ENCODE peak calls at places on chromosomes 16 and 17, in ten cellular contexts. A, C, D, Z, U, I, B, R, J and P are unnamed samples.

GRCh38 chr16:22789281-22789945 is 24.5 kb upstream of the HS3ST2 start:
- DNase-seq in A (no peak), C (no peak), D (no peak), Z (no peak), U (no peak), I (no peak), B (no peak), R (no peak), J (no peak), P (no peak)

GRCh38 chr16:66894948-66895696 is 14.8 kb downstream of the PDP2 start:
- DNase-seq in A (peak), C (peak), D (peak), Z (peak), U (peak), I (peak), B (peak), R (peak), J (peak), P (peak)

GRCh38 chr16:49833055-49833454 is 22.9 kb downstream of the ZNF423 start:
- DNase-seq in A (no peak), C (no peak), D (peak), Z (no peak), U (no peak), I (no peak), B (no peak), R (no peak), J (peak), P (no peak)

GRCh38 chr17:38428643-38429371 is 543 bp downstream of the ARHGAP23 start:
- DNase-seq in A (no peak), C (peak), D (peak), Z (peak), U (no peak), I (peak), B (peak), R (peak), J (peak), P (no peak)

GRCh38 chr16:86351041-86351784 is 159.1 kb upstream of the FOXF1 start:
- DNase-seq in A (no peak), C (no peak), D (no peak), Z (no peak), U (no peak), I (no peak), B (no peak), R (no peak), J (no peak), P (no peak)

GRCh38 chr17:31838641-31839225 is 20.3 kb downstream of the COPRS start:
- DNase-seq in A (no peak), C (no peak), D (no peak), Z (no peak), U (no peak), I (no peak), B (no peak), R (peak), J (no peak), P (no peak)

GRCh38 chr16:57797216-57797525 is 5.1 kb downstream of the KIFC3 start:
- DNase-seq in A (no peak), C (no peak), D (no peak), Z (no peak), U (no peak), I (no peak), B (no peak), R (no peak), J (no peak), P (no peak)

GRCh38 chr17:81500026-81500425 is 12.6 kb downstream of the ACTG1 start:
- DNase-seq in A (no peak), C (no peak), D (no peak), Z (no peak), U (no peak), I (no peak), B (no peak), R (no peak), J (no peak), P (no peak)

GRCh38 chr17:49365667-49366066 is 3.6 kb upstream of the ZNF652 start:
- DNase-seq in A (no peak), C (no peak), D (peak), Z (peak), U (peak), I (no peak), B (peak), R (peak), J (no peak), P (peak)

GRCh38 chr16:3292604-3293003 is 9.3 kb downstream of the ZNF263 start:
- DNase-seq in A (no peak), C (no peak), D (no peak), Z (peak), U (no peak), I (no peak), B (no peak), R (no peak), J (no peak), P (no peak)

GRCh38 chr17:2122641-2123302 is 67.9 kb downstream of the HIC1 start:
- DNase-seq in A (no peak), C (no peak), D (peak), Z (peak), U (no peak), I (no peak), B (peak), R (peak), J (peak), P (no peak)

GRCh38 chr16:54985668-54986067 is 55.0 kb downstream of the IRX5 start:
- DNase-seq in A (no peak), C (no peak), D (no peak), Z (no peak), U (no peak), I (no peak), B (no peak), R (no peak), J (no peak), P (no peak)

GRCh38 chr16:83136419-83136818 is 509.6 kb downstream of the CDH13 start:
- DNase-seq in A (no peak), C (no peak), D (no peak), Z (no peak), U (peak), I (no peak), B (no peak), R (no peak), J (no peak), P (no peak)

GRCh38 chr17:61413654-61414133 is 14.1 kb downstream of the TBX2 start:
- DNase-seq in A (no peak), C (no peak), D (no peak), Z (no peak), U (no peak), I (no peak), B (no peak), R (no peak), J (peak), P (no peak)

GRCh38 chr17:17999364-18000007 is 26.8 kb downstream of the DRC3 start:
- DNase-seq in A (no peak), C (no peak), D (no peak), Z (no peak), U (no peak), I (no peak), B (no peak), R (no peak), J (no peak), P (no peak)

GRCh38 chr16:3712830-3713476 is 4.4 kb downstream of the TRAP1 start:
- DNase-seq in A (no peak), C (no peak), D (no peak), Z (no peak), U (no peak), I (no peak), B (no peak), R (no peak), J (no peak), P (no peak)

GRCh38 chr16:84368327-84368996 is at the start of gene ATP2C2:
- DNase-seq in A (no peak), C (no peak), D (no peak), Z (no peak), U (peak), I (no peak), B (no peak), R (no peak), J (no peak), P (no peak)

GRCh38 chr17:71633391-71633849 is 487.4 kb upstream of the SOX9 start:
- DNase-seq in A (no peak), C (no peak), D (no peak), Z (peak), U (peak), I (no peak), B (no peak), R (peak), J (no peak), P (no peak)

GRCh38 chr17:16239931-16240330 is 22.9 kb downstream of the PIGL start:
- DNase-seq in A (no peak), C (no peak), D (no peak), Z (no peak), U (no peak), I (no peak), B (no peak), R (no peak), J (no peak), P (no peak)

GRCh38 chr17:17472333-17472920 is 4.4 kb upstream of the MED9 start:
- DNase-seq in A (no peak), C (no peak), D (no peak), Z (no peak), U (no peak), I (no peak), B (no peak), R (no peak), J (no peak), P (no peak)

GRCh38 chr17:77735341-77736206 is 222.9 kb upstream of the TNRC6C start:
- DNase-seq in A (no peak), C (no peak), D (peak), Z (no peak), U (no peak), I (no peak), B (peak), R (no peak), J (peak), P (no peak)

GRCh38 chr17:76716146-76716833 is 5.5 kb upstream of the MXRA7 start:
- DNase-seq in A (no peak), C (peak), D (no peak), Z (peak), U (peak), I (peak), B (no peak), R (peak), J (peak), P (peak)